ENCODE peak calls at places on chromosomes 4 and X, in eight cellular contexts. One of them, this sample, is unnamed.

GRCh38 chrX:11533211-11533651 is 132.5 kb downstream of the ARHGAP6 start:
- DNase-seq in A549: peak
- DNase-seq in pancreas: no peak
- DNase-seq in thoracic aorta: no peak
- DNase-seq in epithelial cell of proximal tubule: peak
- DNase-seq in nephron progenitor cell: no peak
- DNase-seq in esophagus squamous epithelium: no peak
- DNase-seq in choroid plexus epithelial cell: peak
- DNase-seq in this sample: no peak

GRCh38 chr4:147057631-147057980 is 111.9 kb upstream of the TTC29 start:
- DNase-seq in A549: no peak
- DNase-seq in pancreas: no peak
- DNase-seq in thoracic aorta: no peak
- DNase-seq in epithelial cell of proximal tubule: peak
- DNase-seq in nephron progenitor cell: no peak
- DNase-seq in esophagus squamous epithelium: no peak
- DNase-seq in choroid plexus epithelial cell: peak
- DNase-seq in this sample: no peak

GRCh38 chrX:31110657-31111056 is 38.8 kb upstream of the FTHL17 start:
- DNase-seq in A549: no peak
- DNase-seq in pancreas: no peak
- DNase-seq in thoracic aorta: no peak
- DNase-seq in epithelial cell of proximal tubule: no peak
- DNase-seq in nephron progenitor cell: no peak
- DNase-seq in esophagus squamous epithelium: no peak
- DNase-seq in choroid plexus epithelial cell: no peak
- DNase-seq in this sample: no peak

GRCh38 chr4:8553958-8554357 is 26.2 kb upstream of the GPR78 start:
- DNase-seq in A549: no peak
- DNase-seq in pancreas: no peak
- DNase-seq in thoracic aorta: no peak
- DNase-seq in epithelial cell of proximal tubule: no peak
- DNase-seq in nephron progenitor cell: no peak
- DNase-seq in esophagus squamous epithelium: no peak
- DNase-seq in choroid plexus epithelial cell: no peak
- DNase-seq in this sample: no peak

GRCh38 chr4:105457997-105458396 is 15.9 kb downstream of the PPA2 start:
- DNase-seq in A549: no peak
- DNase-seq in pancreas: no peak
- DNase-seq in thoracic aorta: no peak
- DNase-seq in epithelial cell of proximal tubule: no peak
- DNase-seq in nephron progenitor cell: no peak
- DNase-seq in esophagus squamous epithelium: no peak
- DNase-seq in choroid plexus epithelial cell: peak
- DNase-seq in this sample: no peak

GRCh38 chr4:174122705-174123104 is 160.8 kb downstream of the FBXO8 start:
- DNase-seq in A549: no peak
- DNase-seq in pancreas: no peak
- DNase-seq in thoracic aorta: no peak
- DNase-seq in epithelial cell of proximal tubule: no peak
- DNase-seq in nephron progenitor cell: no peak
- DNase-seq in esophagus squamous epithelium: no peak
- DNase-seq in choroid plexus epithelial cell: peak
- DNase-seq in this sample: no peak

GRCh38 chrX:110341189-110342035 is 17.2 kb upstream of the RTL9 start:
- DNase-seq in A549: no peak
- DNase-seq in pancreas: no peak
- DNase-seq in thoracic aorta: no peak
- DNase-seq in epithelial cell of proximal tubule: no peak
- DNase-seq in nephron progenitor cell: no peak
- DNase-seq in esophagus squamous epithelium: no peak
- DNase-seq in choroid plexus epithelial cell: peak
- DNase-seq in this sample: no peak

GRCh38 chr4:105709081-105709450 is 482 bp downstream of the GSTCD start:
- DNase-seq in A549: peak
- DNase-seq in pancreas: peak
- DNase-seq in thoracic aorta: no peak
- DNase-seq in epithelial cell of proximal tubule: no peak
- DNase-seq in nephron progenitor cell: no peak
- DNase-seq in esophagus squamous epithelium: no peak
- DNase-seq in choroid plexus epithelial cell: peak
- DNase-seq in this sample: no peak

GRCh38 chrX:50581405-50581804 is 110.8 kb upstream of the DGKK start:
- DNase-seq in A549: no peak
- DNase-seq in pancreas: no peak
- DNase-seq in thoracic aorta: no peak
- DNase-seq in epithelial cell of proximal tubule: no peak
- DNase-seq in nephron progenitor cell: no peak
- DNase-seq in esophagus squamous epithelium: no peak
- DNase-seq in choroid plexus epithelial cell: no peak
- DNase-seq in this sample: no peak

GRCh38 chrX:28189011-28189410 is 207.8 kb upstream of the DCAF8L1 start:
- DNase-seq in A549: peak
- DNase-seq in pancreas: no peak
- DNase-seq in thoracic aorta: no peak
- DNase-seq in epithelial cell of proximal tubule: no peak
- DNase-seq in nephron progenitor cell: no peak
- DNase-seq in esophagus squamous epithelium: no peak
- DNase-seq in choroid plexus epithelial cell: peak
- DNase-seq in this sample: no peak

DNA sequence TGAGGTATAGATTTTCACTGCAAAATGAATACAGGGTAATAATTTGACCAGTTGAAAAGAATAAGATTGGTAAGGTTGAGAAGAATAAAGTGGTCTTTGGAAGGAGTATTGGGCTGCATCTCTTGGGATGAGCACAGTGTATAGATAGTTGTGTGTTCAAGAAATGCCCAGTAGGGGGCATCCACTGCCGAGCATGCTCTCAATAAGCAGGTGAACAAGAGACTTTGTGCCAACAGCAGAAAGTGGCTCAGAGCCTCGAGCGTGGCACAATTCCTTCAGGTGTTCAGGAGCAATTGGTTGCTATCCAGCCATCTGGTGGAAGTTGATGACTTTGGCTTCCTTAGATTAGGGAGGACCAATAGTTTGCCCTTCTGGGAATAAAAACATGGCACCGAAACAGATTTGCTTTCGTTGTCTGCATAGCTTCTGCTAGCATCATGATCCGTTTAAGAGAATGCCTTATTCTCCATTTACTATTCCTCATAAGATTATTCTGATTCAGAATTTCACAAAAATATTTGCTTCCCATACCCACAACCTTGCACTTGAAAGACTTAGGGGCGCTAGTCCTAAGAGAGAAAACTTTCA is 258.1 kb upstream of the NEIL3 start:
- DNase-seq in A549: peak
- DNase-seq in pancreas: no peak
- DNase-seq in thoracic aorta: no peak
- DNase-seq in epithelial cell of proximal tubule: no peak
- DNase-seq in nephron progenitor cell: peak
- DNase-seq in esophagus squamous epithelium: no peak
- DNase-seq in choroid plexus epithelial cell: peak
- DNase-seq in this sample: no peak
- TF ChIP-seq CTCF in A549: peak
- TF ChIP-seq CTCF in pancreas: peak
- TF ChIP-seq CTCF in thoracic aorta: no peak
- TF ChIP-seq CTCF in epithelial cell of proximal tubule: peak
- TF ChIP-seq CTCF in nephron progenitor cell: peak
- TF ChIP-seq CTCF in esophagus squamous epithelium: peak
- TF ChIP-seq CTCF in choroid plexus epithelial cell: peak
- TF ChIP-seq CTCF in this sample: no peak

GRCh38 chr4:185821029-185821419 is 9.0 kb upstream of the SORBS2 start:
- DNase-seq in A549: no peak
- DNase-seq in pancreas: peak
- DNase-seq in thoracic aorta: no peak
- DNase-seq in epithelial cell of proximal tubule: no peak
- DNase-seq in nephron progenitor cell: no peak
- DNase-seq in esophagus squamous epithelium: no peak
- DNase-seq in choroid plexus epithelial cell: no peak
- DNase-seq in this sample: no peak

GRCh38 chr4:185817403-185817818 is 5.4 kb upstream of the SORBS2 start:
- DNase-seq in A549: no peak
- DNase-seq in pancreas: peak
- DNase-seq in thoracic aorta: no peak
- DNase-seq in epithelial cell of proximal tubule: no peak
- DNase-seq in nephron progenitor cell: no peak
- DNase-seq in esophagus squamous epithelium: no peak
- DNase-seq in choroid plexus epithelial cell: no peak
- DNase-seq in this sample: no peak

GRCh38 chr4:185822791-185823190 is 10.8 kb upstream of the SORBS2 start:
- DNase-seq in A549: no peak
- DNase-seq in pancreas: no peak
- DNase-seq in thoracic aorta: no peak
- DNase-seq in epithelial cell of proximal tubule: no peak
- DNase-seq in nephron progenitor cell: no peak
- DNase-seq in esophagus squamous epithelium: no peak
- DNase-seq in choroid plexus epithelial cell: no peak
- DNase-seq in this sample: no peak

GRCh38 chr4:185819144-185819543 is 7.2 kb upstream of the SORBS2 start:
- DNase-seq in A549: no peak
- DNase-seq in pancreas: no peak
- DNase-seq in thoracic aorta: no peak
- DNase-seq in epithelial cell of proximal tubule: no peak
- DNase-seq in nephron progenitor cell: no peak
- DNase-seq in esophagus squamous epithelium: no peak
- DNase-seq in choroid plexus epithelial cell: no peak
- DNase-seq in this sample: no peak

DNA sequence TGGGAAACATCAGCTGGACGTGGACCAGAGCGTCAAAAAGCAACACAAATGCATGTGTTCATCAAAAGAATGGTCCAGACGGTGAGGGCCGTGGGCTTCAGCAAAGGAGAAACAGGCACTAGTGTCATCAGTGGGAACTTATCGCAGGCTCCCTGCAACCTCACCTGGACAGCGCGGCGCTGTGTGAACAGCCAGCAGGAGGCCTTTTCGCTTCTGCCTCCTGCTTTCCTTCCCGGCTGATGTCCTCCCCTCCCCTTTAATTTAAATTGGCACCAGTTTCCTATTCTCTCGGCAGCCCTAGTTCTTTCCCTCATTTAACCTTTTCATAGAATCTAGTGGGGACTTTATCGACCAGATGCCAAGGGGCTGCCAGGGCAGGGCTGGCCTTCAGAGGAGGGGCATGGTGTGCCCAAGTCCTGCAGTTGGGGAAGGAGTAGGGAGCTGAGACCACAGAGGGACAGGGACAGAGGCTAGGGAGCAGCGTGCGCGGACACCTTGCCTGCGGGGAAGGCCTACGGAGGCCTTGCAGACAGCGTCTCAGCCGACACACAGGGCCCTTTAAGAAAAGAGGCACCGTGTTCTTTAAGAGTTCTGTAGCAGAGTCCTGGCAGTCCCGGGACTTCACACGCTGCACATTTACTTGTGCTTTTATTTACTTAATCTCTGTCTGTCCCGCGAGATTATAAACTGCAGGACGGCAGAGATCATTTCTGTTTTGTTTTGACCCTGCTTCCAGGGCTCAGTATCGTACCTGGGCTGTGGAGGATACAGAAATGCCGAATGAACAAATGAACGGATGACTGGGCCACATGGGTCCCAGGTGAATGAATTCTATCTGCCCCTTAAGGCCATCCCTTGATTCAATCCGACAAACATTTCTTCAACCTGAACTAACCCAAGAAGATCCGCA is 8.4 kb upstream of the SORBS2 start:
- DNase-seq in A549: no peak
- DNase-seq in pancreas: peak
- DNase-seq in thoracic aorta: no peak
- DNase-seq in epithelial cell of proximal tubule: no peak
- DNase-seq in nephron progenitor cell: no peak
- DNase-seq in esophagus squamous epithelium: no peak
- DNase-seq in choroid plexus epithelial cell: peak
- DNase-seq in this sample: no peak
- TF ChIP-seq CTCF in A549: no peak
- TF ChIP-seq CTCF in pancreas: no peak
- TF ChIP-seq CTCF in thoracic aorta: no peak
- TF ChIP-seq CTCF in epithelial cell of proximal tubule: peak
- TF ChIP-seq CTCF in nephron progenitor cell: no peak
- TF ChIP-seq CTCF in esophagus squamous epithelium: no peak
- TF ChIP-seq CTCF in choroid plexus epithelial cell: peak
- TF ChIP-seq CTCF in this sample: no peak

DNA sequence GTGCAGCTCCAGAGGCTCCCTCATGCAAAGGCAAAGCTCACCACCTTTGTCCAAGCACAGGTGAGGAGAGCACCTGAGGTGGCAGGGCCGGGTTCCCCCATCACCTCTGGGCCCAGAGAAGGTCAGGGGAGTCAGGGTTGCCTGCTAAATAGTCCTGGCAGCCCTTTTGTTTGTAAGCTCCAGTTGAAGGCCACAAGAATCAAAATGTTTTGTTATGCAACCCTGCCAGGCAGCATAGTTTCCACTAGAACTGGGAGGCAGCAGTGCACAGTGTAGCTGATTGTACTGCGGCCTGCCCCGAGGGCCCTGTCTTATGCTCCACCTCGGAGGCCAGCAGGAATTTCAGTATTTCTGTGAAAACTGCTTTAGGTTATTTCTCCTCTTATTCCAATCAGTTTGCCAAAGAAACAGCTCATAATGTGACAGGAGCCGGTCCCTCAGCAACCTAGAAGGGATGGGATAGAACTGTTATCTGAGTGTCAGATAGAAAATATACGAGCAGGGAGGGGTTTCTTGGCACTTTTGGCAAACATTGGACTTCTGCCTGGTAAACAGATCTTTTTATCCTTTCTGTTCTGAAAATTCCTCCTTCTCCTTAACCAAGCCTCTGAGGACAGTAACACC is 93.7 kb downstream of the LNX1 start:
- DNase-seq in A549: no peak
- DNase-seq in pancreas: no peak
- DNase-seq in thoracic aorta: no peak
- DNase-seq in epithelial cell of proximal tubule: no peak
- DNase-seq in nephron progenitor cell: no peak
- DNase-seq in esophagus squamous epithelium: no peak
- DNase-seq in choroid plexus epithelial cell: peak
- DNase-seq in this sample: no peak
- TF ChIP-seq CTCF in A549: no peak
- TF ChIP-seq CTCF in pancreas: no peak
- TF ChIP-seq CTCF in thoracic aorta: no peak
- TF ChIP-seq CTCF in epithelial cell of proximal tubule: no peak
- TF ChIP-seq CTCF in nephron progenitor cell: no peak
- TF ChIP-seq CTCF in esophagus squamous epithelium: no peak
- TF ChIP-seq CTCF in choroid plexus epithelial cell: peak
- TF ChIP-seq CTCF in this sample: no peak

DNA sequence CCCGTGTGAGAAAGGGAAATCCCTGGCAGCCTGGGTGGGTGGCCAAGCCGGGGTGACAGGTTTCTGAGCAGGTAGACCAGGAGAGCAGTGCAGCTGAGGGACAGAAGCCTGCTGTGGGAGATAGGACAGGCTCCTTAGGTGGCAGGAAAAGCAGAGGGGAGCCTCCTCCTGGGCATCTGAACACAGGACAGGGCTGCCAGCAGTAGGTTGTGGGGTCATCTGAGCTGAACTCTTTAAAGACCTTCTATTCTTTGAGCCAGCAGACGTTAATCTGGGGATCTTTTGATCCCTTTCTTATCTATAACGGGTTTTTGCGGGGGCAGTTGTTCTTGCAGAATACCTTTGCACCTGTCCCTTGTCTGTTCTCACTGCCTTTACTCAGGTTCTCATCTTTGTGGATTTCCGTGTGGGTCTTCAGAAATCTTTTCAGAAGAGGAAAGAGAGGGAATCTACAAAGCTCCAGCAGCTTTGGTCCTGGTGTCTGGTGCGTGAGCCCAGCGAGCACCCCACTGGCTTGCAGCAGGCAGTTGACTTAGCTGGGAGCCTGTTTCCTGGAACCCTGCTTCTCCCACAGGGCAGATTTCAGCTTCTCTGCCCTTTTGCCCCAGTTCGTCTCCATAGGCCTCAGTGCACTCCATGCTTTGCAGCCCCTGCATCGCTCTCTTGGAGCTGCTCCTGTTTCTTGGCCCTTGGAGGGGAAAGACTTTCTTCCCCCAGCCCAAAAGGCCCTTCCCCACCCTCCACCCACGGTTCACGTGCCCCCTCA is 35.8 kb upstream of the TADA2B start:
- DNase-seq in A549: no peak
- DNase-seq in pancreas: no peak
- DNase-seq in thoracic aorta: no peak
- DNase-seq in epithelial cell of proximal tubule: no peak
- DNase-seq in nephron progenitor cell: no peak
- DNase-seq in esophagus squamous epithelium: no peak
- DNase-seq in choroid plexus epithelial cell: no peak
- DNase-seq in this sample: no peak
- TF ChIP-seq CTCF in A549: no peak
- TF ChIP-seq CTCF in pancreas: no peak
- TF ChIP-seq CTCF in thoracic aorta: no peak
- TF ChIP-seq CTCF in epithelial cell of proximal tubule: no peak
- TF ChIP-seq CTCF in nephron progenitor cell: no peak
- TF ChIP-seq CTCF in esophagus squamous epithelium: no peak
- TF ChIP-seq CTCF in choroid plexus epithelial cell: no peak
- TF ChIP-seq CTCF in this sample: no peak